ENCODE peak calls at places on chromosomes 2 and 18, in seven cellular contexts. One of them, this sample, is unnamed.
A peak's percentile ranks its signal among the peaks of the same experiment; 100 is the strongest.

GRCh38 chr2:64721326-64721633 is 67.6 kb upstream of the SERTAD2 start:
- DNase-seq in K562: no peak
- DNase-seq in KBM-7: no peak
- DNase-seq in mesothelial cell of epicardium: no peak
- DNase-seq in caudate nucleus: no peak
- DNase-seq in activated CD8-positive, alpha-beta memory T cell treated with anti-CD3 and anti-CD28 coated beads for 24 hours: no peak
- DNase-seq in ELR: no peak
- DNase-seq in this sample: no peak

GRCh38 chr2:191675807-191676667 is 1.9 kb upstream of the NABP1 start:
- DNase-seq in K562: no peak
- DNase-seq in KBM-7: peak; percentile 94
- DNase-seq in mesothelial cell of epicardium: no peak
- DNase-seq in caudate nucleus: peak; percentile 1
- DNase-seq in activated CD8-positive, alpha-beta memory T cell treated with anti-CD3 and anti-CD28 coated beads for 24 hours: peak; percentile 66
- DNase-seq in ELR: peak; percentile 46
- DNase-seq in this sample: peak; percentile 53

GRCh38 chr2:10133007-10133647 is 10.6 kb downstream of the RRM2 start:
- DNase-seq in K562: no peak
- DNase-seq in KBM-7: no peak
- DNase-seq in mesothelial cell of epicardium: no peak
- DNase-seq in caudate nucleus: no peak
- DNase-seq in activated CD8-positive, alpha-beta memory T cell treated with anti-CD3 and anti-CD28 coated beads for 24 hours: no peak
- DNase-seq in ELR: no peak
- DNase-seq in this sample: no peak

GRCh38 chr2:156800781-156801366 is 364.7 kb downstream of the GPD2 start:
- DNase-seq in K562: no peak
- DNase-seq in KBM-7: no peak
- DNase-seq in mesothelial cell of epicardium: no peak
- DNase-seq in caudate nucleus: no peak
- DNase-seq in activated CD8-positive, alpha-beta memory T cell treated with anti-CD3 and anti-CD28 coated beads for 24 hours: no peak
- DNase-seq in ELR: no peak
- DNase-seq in this sample: peak; percentile 5

GRCh38 chr2:108412995-108413726 is 35.4 kb downstream of the SULT1C4 start:
- DNase-seq in K562: no peak
- DNase-seq in KBM-7: no peak
- DNase-seq in mesothelial cell of epicardium: peak; percentile 40
- DNase-seq in caudate nucleus: no peak
- DNase-seq in activated CD8-positive, alpha-beta memory T cell treated with anti-CD3 and anti-CD28 coated beads for 24 hours: no peak
- DNase-seq in ELR: peak; percentile 98
- DNase-seq in this sample: peak; percentile 99

GRCh38 chr2:205405752-205406151 is 276.5 kb upstream of the NRP2 start:
- DNase-seq in K562: no peak
- DNase-seq in KBM-7: no peak
- DNase-seq in mesothelial cell of epicardium: no peak
- DNase-seq in caudate nucleus: no peak
- DNase-seq in activated CD8-positive, alpha-beta memory T cell treated with anti-CD3 and anti-CD28 coated beads for 24 hours: no peak
- DNase-seq in ELR: peak; percentile 76
- DNase-seq in this sample: peak; percentile 44

GRCh38 chr2:141994066-141994465 is 136.8 kb downstream of the LRP1B start:
- DNase-seq in K562: no peak
- DNase-seq in KBM-7: no peak
- DNase-seq in mesothelial cell of epicardium: no peak
- DNase-seq in caudate nucleus: no peak
- DNase-seq in activated CD8-positive, alpha-beta memory T cell treated with anti-CD3 and anti-CD28 coated beads for 24 hours: no peak
- DNase-seq in ELR: no peak
- DNase-seq in this sample: no peak

GRCh38 chr18:13574761-13575160 is 151.6 kb downstream of the FAM210A start:
- DNase-seq in K562: no peak
- DNase-seq in KBM-7: no peak
- DNase-seq in mesothelial cell of epicardium: no peak
- DNase-seq in caudate nucleus: no peak
- DNase-seq in activated CD8-positive, alpha-beta memory T cell treated with anti-CD3 and anti-CD28 coated beads for 24 hours: no peak
- DNase-seq in ELR: no peak
- DNase-seq in this sample: no peak

GRCh38 chr2:156810094-156810493 is 373.9 kb downstream of the GPD2 start:
- DNase-seq in K562: no peak
- DNase-seq in KBM-7: no peak
- DNase-seq in mesothelial cell of epicardium: no peak
- DNase-seq in caudate nucleus: no peak
- DNase-seq in activated CD8-positive, alpha-beta memory T cell treated with anti-CD3 and anti-CD28 coated beads for 24 hours: no peak
- DNase-seq in ELR: no peak
- DNase-seq in this sample: no peak

GRCh38 chr18:58363767-58364540 is 264.9 kb downstream of the ALPK2 start:
- DNase-seq in K562: no peak
- DNase-seq in KBM-7: no peak
- DNase-seq in mesothelial cell of epicardium: no peak
- DNase-seq in caudate nucleus: no peak
- DNase-seq in activated CD8-positive, alpha-beta memory T cell treated with anti-CD3 and anti-CD28 coated beads for 24 hours: no peak
- DNase-seq in ELR: peak; percentile 83
- DNase-seq in this sample: peak; percentile 27

This sample was measured in RPMI7951.